ENCODE peak calls at places on chromosomes 5 and 9, in nine cellular contexts. L, E, X, D, G, Q, Y, C and U are unnamed samples.

GRCh38 chr5:178624626-178625546 is 2.0 kb downstream of the CLK4 start:
- DNase-seq in L (no peak), E (no peak), X (peak), D (no peak), G (no peak), Q (no peak), Y (no peak), C (no peak), U (no peak)

GRCh38 chr9:133305731-133306130 is 30.3 kb downstream of the SURF6 start:
- DNase-seq in L (no peak), E (no peak), X (no peak), D (no peak), G (no peak), Q (no peak), Y (no peak), C (no peak), U (no peak)

GRCh38 chr9:98009926-98010325 is 26.8 kb downstream of the ANP32B start:
- DNase-seq in L (no peak), E (no peak), X (peak), D (no peak), G (no peak), Q (no peak), Y (no peak), C (no peak), U (no peak)

GRCh38 chr9:83630938-83631457 is 8.1 kb downstream of the IDNK start:
- DNase-seq in L (no peak), E (no peak), X (peak), D (no peak), G (peak), Q (no peak), Y (no peak), C (no peak), U (no peak)

GRCh38 chr9:135152608-135153337 is 65.3 kb downstream of the OLFM1 start:
- DNase-seq in L (no peak), E (no peak), X (no peak), D (no peak), G (peak), Q (no peak), Y (no peak), C (no peak), U (no peak)

GRCh38 chr9:137411670-137412380 is 11.1 kb downstream of the EXD3 start:
- DNase-seq in L (no peak), E (peak), X (peak), D (peak), G (peak), Q (no peak), Y (no peak), C (peak), U (peak)

GRCh38 chr5:5658226-5658625 is 235.7 kb downstream of the ICE1 start:
- DNase-seq in L (no peak), E (no peak), X (no peak), D (peak), G (no peak), Q (no peak), Y (no peak), C (no peak), U (no peak)

GRCh38 chr9:90044710-90045151 is 439.9 kb downstream of the GADD45G start:
- DNase-seq in L (no peak), E (peak), X (no peak), D (no peak), G (no peak), Q (no peak), Y (no peak), C (peak), U (no peak)

GRCh38 chr9:91664669-91665068 is 241.0 kb upstream of the NFIL3 start:
- DNase-seq in L (no peak), E (no peak), X (no peak), D (no peak), G (no peak), Q (no peak), Y (no peak), C (no peak), U (no peak)

GRCh38 chr5:154418344-154418820 is 27.4 kb upstream of the SAP30L start:
- DNase-seq in L (no peak), E (no peak), X (no peak), D (no peak), G (no peak), Q (no peak), Y (no peak), C (no peak), U (no peak)

GRCh38 chr5:178785999-178786398 is 55.5 kb upstream of the ZNF354A start:
- DNase-seq in L (no peak), E (no peak), X (no peak), D (peak), G (no peak), Q (no peak), Y (no peak), C (no peak), U (no peak)

GRCh38 chr9:124770359-124771020 is 621 bp downstream of the NR6A1 start:
- DNase-seq in L (no peak), E (peak), X (no peak), D (peak), G (peak), Q (no peak), Y (no peak), C (peak), U (peak)

GRCh38 chr5:61055434-61056006 is 106.7 kb downstream of the SMIM15 start:
- DNase-seq in L (peak), E (peak), X (peak), D (no peak), G (peak), Q (no peak), Y (peak), C (peak), U (peak)

GRCh38 chr5:81428866-81429265 is 34.9 kb upstream of the ACOT12 start:
- DNase-seq in L (no peak), E (no peak), X (no peak), D (no peak), G (no peak), Q (no peak), Y (no peak), C (no peak), U (no peak)

GRCh38 chr9:77589046-77589795 is 58.9 kb downstream of the GNA14 start:
- DNase-seq in L (no peak), E (no peak), X (no peak), D (no peak), G (no peak), Q (no peak), Y (no peak), C (peak), U (no peak)